ENCODE peak calls at places on chromosomes 16 and 17, in nine cellular contexts. P is fibroblast of lung; U is neural progenitor cell; N is adrenal gland; S is mesenchymal stem cell; Y is small intestine; A is CD4-positive, CD25-positive, alpha-beta regulatory T cell; F is neuronal stem cell; J is breast epithelium. L is an unnamed sample.
A peak's percentile ranks its signal among the peaks of the same experiment; 100 is the strongest.

GRCh38 chr17:59669411-59669810 is 37.8 kb downstream of the PTRH2 start:
- DNase-seq in P (no peak), U (no peak), N (no peak), S (no peak), Y (peak; percentile 48), A (no peak), F (no peak), J (no peak), L (no peak)

GRCh38 chr17:82039695-82040299 is 2.3 kb upstream of the DCXR start:
- DNase-seq in P (no peak), U (no peak), N (no peak), S (no peak), Y (no peak), A (no peak), F (no peak), J (no peak), L (no peak)

GRCh38 chr16:89150090-89150835 is 21.3 kb upstream of the CDH15 start:
- DNase-seq in P (no peak), U (no peak), N (no peak), S (no peak), Y (no peak), A (no peak), F (no peak), J (no peak), L (no peak)

GRCh38 chr16:68452176-68452575 is 3.9 kb upstream of the SMPD3 start:
- DNase-seq in P (peak; percentile 14), U (no peak), N (no peak), S (no peak), Y (no peak), A (no peak), F (no peak), J (no peak), L (no peak)

GRCh38 chr17:67390646-67391480 is 13.8 kb downstream of the PITPNC1 start:
- DNase-seq in P (peak; percentile 98), U (no peak), N (peak; percentile 82), S (peak; percentile 95), Y (peak; percentile 56), A (peak; percentile 47), F (no peak), J (peak; percentile 24), L (peak; percentile 82)

GRCh38 chr17:38421224-38421841 is 6.9 kb upstream of the ARHGAP23 start:
- DNase-seq in P (peak; percentile 81), U (peak; percentile 52), N (no peak), S (no peak), Y (no peak), A (no peak), F (no peak), J (no peak), L (no peak)

GRCh38 chr16:80117731-80118130 is 423.1 kb upstream of the DYNLRB2 start:
- DNase-seq in P (no peak), U (no peak), N (no peak), S (no peak), Y (no peak), A (no peak), F (no peak), J (no peak), L (no peak)

GRCh38 chr17:19730829-19731228 is 14.4 kb upstream of the SLC47A2 start:
- DNase-seq in P (no peak), U (no peak), N (no peak), S (no peak), Y (no peak), A (no peak), F (no peak), J (no peak), L (peak; percentile 13)

GRCh38 chr16:72285728-72286127 is 113.8 kb upstream of the PMFBP1 start:
- DNase-seq in P (peak; percentile 20), U (no peak), N (no peak), S (peak; percentile 28), Y (no peak), A (no peak), F (no peak), J (no peak), L (no peak)

GRCh38 chr17:71900830-71901229 is 220.0 kb upstream of the SOX9 start:
- DNase-seq in P (peak; percentile 76), U (no peak), N (no peak), S (no peak), Y (no peak), A (no peak), F (no peak), J (no peak), L (no peak)

GRCh38 chr17:71899317-71899716 is 221.5 kb upstream of the SOX9 start:
- DNase-seq in P (peak; percentile 72), U (no peak), N (no peak), S (no peak), Y (no peak), A (no peak), F (no peak), J (no peak), L (no peak)

GRCh38 chr17:71905632-71906031 is 215.2 kb upstream of the SOX9 start:
- DNase-seq in P (no peak), U (no peak), N (no peak), S (no peak), Y (no peak), A (no peak), F (no peak), J (no peak), L (no peak)

GRCh38 chr17:71902931-71903506 is 217.8 kb upstream of the SOX9 start:
- DNase-seq in P (peak; percentile 65), U (no peak), N (no peak), S (no peak), Y (no peak), A (no peak), F (no peak), J (no peak), L (no peak)
- H3K27ac ChIP-seq in P (no peak overlapping the region), U (no peak overlapping the region), N (no peak overlapping the region), S (no peak overlapping the region), Y (no peak overlapping the region), A (no peak overlapping the region), F (no peak overlapping the region), J (no peak overlapping the region), L (no peak overlapping the region)

GRCh38 chr16:66735891-66736290 is 15.5 kb downstream of the DYNC1LI2 start:
- DNase-seq in P (no peak), U (no peak), N (peak; percentile 41), S (no peak), Y (no peak), A (no peak), F (no peak), J (no peak), L (no peak)
- H3K4me3 ChIP-seq in P (no peak overlapping the region), U (no peak overlapping the region), N (no peak overlapping the region), S (no peak overlapping the region), Y (no peak overlapping the region), A (no peak overlapping the region), F (no peak overlapping the region), J (no peak overlapping the region), L (no peak overlapping the region)

GRCh38 chr17:6172642-6173330 is 102.6 kb downstream of the WSCD1 start:
- DNase-seq in P (no peak), U (peak; percentile 90), N (peak; percentile 7), S (no peak), Y (no peak), A (no peak), F (peak; percentile 51), J (no peak), L (no peak)
- H3K36me3 ChIP-seq in P (no peaks in the 10 kb centered on the region), U (no peaks in the 10 kb centered on the region), N (no peaks in the 10 kb centered on the region), S (no peaks in the 10 kb centered on the region), Y (no peaks in the 10 kb centered on the region), A (no peaks in the 10 kb centered on the region), F (no peaks in the 10 kb centered on the region), J (no peaks in the 10 kb centered on the region), L (no peaks in the 10 kb centered on the region)

DNA sequence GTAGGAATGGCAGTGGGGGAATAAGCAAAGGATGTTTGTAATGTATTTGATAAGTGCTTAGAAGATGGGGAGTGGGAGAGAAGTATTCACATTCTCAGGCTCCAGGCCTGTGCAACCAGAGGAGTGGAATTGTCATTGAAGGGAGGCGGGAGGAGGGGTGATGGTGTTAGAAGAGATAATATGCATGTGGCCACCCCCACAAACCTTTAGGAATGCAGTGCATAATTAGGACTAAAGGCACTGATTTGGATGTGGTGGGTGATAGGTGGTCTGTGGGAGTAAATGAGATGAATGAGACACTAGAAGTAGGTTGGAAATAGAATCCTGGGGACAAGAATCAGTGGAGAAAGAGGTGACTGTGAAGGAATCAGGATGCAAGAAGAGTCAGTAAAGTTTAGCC is 27.1 kb downstream of the UTP18 start:
- DNase-seq in P (no peak), U (no peak), N (no peak), S (no peak), Y (no peak), A (no peak), F (no peak), J (no peak), L (no peak)
- H3K27ac ChIP-seq in P (no peak overlapping the region), U (no peak overlapping the region), N (no peak overlapping the region), S (no peak overlapping the region), Y (no peak overlapping the region), A (no peak overlapping the region), F (no peak overlapping the region), J (no peak overlapping the region), L (no peak overlapping the region)

GRCh38 chr16:81566245-81567007 is 121.8 kb downstream of the CMIP start:
- DNase-seq in P (no peak), U (no peak), N (no peak), S (no peak), Y (peak; percentile 68), A (no peak), F (no peak), J (no peak), L (no peak)
- H3K4me3 ChIP-seq in P (no peak overlapping the region), U (no peak overlapping the region), N (no peak overlapping the region), S (no peak overlapping the region), Y (no peak overlapping the region), A (no peak overlapping the region), F (no peak overlapping the region), J (no peak overlapping the region), L (no peak overlapping the region)

DNA sequence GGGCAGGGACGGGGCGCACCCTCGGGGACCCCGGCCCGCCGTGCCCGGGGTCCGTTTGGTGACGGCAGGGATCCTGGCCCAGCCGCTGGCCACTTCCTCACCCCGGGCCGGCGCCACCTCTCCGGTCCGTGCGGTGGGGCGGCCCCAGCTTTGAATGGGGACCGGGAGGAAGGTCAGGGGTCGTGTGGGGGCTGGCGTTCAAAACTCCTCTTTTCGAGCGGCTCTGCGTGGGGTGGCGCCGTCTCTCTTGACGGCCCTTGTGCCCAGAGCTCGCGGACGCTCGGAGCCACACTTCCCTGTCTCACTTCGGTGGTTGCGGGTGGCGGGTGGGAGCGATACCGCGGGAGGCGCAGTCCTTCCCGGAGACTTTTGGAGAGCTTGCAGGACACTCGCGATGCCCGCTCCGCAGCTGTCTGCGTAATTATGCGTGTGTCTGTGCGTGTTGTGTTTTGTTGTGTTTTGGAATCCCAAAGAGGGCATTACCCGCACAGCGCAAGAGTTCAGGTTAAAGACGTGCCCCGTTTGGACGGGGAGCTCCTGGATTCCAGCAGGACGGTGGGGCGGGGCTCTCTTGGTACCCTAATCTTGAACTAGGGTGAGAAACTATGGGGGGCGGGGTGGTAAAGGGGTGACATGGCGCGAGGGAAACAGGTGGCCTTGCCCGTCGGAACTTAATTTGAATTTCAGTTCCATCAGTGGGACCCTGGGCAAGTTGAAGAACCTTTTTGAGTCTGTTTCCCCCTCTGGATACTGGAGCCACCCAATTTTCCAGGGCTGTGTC is 639 bp downstream of the PLCG2 start:
- DNase-seq in P (peak; percentile 8), U (peak; percentile 33), N (peak; percentile 52), S (peak; percentile 18), Y (peak; percentile 56), A (no peak), F (no peak), J (no peak), L (no peak)
- H3K36me3 ChIP-seq in P (no peaks in the 10 kb centered on the region), U (no peaks in the 10 kb centered on the region), N (no peaks in the 10 kb centered on the region), S (no peaks in the 10 kb centered on the region), Y (no peaks in the 10 kb centered on the region), A (no peaks in the 10 kb centered on the region), F (no peaks in the 10 kb centered on the region), J (no peaks in the 10 kb centered on the region), L (no peaks in the 10 kb centered on the region)

DNA sequence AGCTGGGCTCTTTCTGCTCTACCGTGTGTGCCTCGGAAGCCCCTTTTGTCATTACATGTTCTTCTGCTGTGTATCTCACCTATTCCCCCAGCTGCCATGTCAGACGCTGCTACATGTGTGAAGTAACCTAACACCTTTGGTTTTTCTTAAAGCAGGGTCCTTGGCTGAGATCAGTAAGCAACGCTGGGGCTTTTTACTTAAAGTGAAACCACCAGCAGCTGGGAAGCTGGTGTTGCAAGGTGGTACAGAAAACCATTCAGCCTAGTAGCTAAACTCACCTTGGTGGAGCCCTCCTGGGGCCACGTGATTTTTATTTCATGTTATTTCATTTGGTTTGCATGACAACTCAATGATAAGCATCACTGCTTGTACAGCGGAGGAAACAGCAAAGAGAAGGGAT is 62.6 kb downstream of the PLCG2 start:
- DNase-seq in P (no peak), U (no peak), N (no peak), S (no peak), Y (no peak), A (no peak), F (no peak), J (no peak), L (peak; percentile 62)
- H3K27ac ChIP-seq in P (no peak overlapping the region), U (no peak overlapping the region), N (no peak overlapping the region), S (no peak overlapping the region), Y (no peak overlapping the region), A (no peak overlapping the region), F (no peak overlapping the region), J (no peak overlapping the region), L (peak overlapping the region; percentile 75)